ENCODE peak calls at places on chromosomes 12 and 14, in six cellular contexts. K is cardiac fibroblast, R is tibial artery, N is prostate gland, G is neural crest cell, A is upper lobe of right lung. J is an unnamed sample.

GRCh38 chr14:75441731-75442130 is 13.9 kb downstream of the JDP2 start:
- DNase-seq in K (no peak), R (no peak), N (no peak), G (no peak), A (no peak), J (no peak)

GRCh38 chr12:52203126-52203921 is 11.5 kb upstream of the KRT80 start:
- DNase-seq in K (peak), R (peak), N (peak), G (no peak), A (peak), J (peak)

GRCh38 chr12:1920971-1921370 is 2.5 kb upstream of the CACNA2D4 start:
- DNase-seq in K (no peak), R (peak), N (peak), G (no peak), A (peak), J (no peak)

GRCh38 chr14:82488473-82488872 is 954.8 kb upstream of the SEL1L start:
- DNase-seq in K (no peak), R (no peak), N (no peak), G (no peak), A (no peak), J (no peak)

GRCh38 chr12:104578453-104578852 is 121.7 kb downstream of the CHST11 start:
- DNase-seq in K (peak), R (no peak), N (no peak), G (no peak), A (no peak), J (no peak)

GRCh38 chr14:75069021-75069810 is at the start of gene ZC2HC1C:
- DNase-seq in K (peak), R (peak), N (peak), G (peak), A (peak), J (peak)

GRCh38 chr14:106390947-106391346 is 864.6 kb downstream of the TMEM121 start:
- DNase-seq in K (no peak), R (no peak), N (no peak), G (no peak), A (no peak), J (no peak)

GRCh38 chr14:56199095-56199975 is 81.1 kb downstream of the PELI2 start:
- DNase-seq in K (peak), R (no peak), N (no peak), G (no peak), A (no peak), J (no peak)

GRCh38 chr14:78081245-78081644 is 88.9 kb upstream of the NRXN3 start:
- DNase-seq in K (no peak), R (no peak), N (no peak), G (no peak), A (no peak), J (no peak)

GRCh38 chr12:104790296-104791125 is 167.6 kb downstream of the SLC41A2 start:
- DNase-seq in K (no peak), R (peak), N (no peak), G (peak), A (peak), J (no peak)

GRCh38 chr12:102347761-102348160 is 132.6 kb downstream of the IGF1 start:
- DNase-seq in K (no peak), R (no peak), N (no peak), G (no peak), A (no peak), J (no peak)

GRCh38 chr12:12172106-12172511 is 94.7 kb downstream of the LRP6 start:
- DNase-seq in K (peak), R (no peak), N (peak), G (no peak), A (no peak), J (no peak)

DNA sequence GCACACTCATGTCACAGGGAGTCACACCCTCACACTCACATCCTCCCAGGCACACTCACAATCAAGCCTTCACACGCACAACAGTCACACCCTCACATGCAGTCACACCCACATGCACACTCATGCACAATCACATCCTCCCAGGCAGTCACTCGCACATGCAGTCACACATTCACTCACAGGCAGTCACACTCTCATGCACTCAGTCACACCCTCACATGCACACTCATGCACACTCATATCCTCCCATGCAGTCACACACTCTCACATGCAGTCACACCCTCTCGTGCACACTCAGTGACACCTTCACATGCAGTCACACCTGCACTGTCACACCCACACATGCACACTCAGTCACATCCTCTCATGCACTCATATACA is 12.3 kb downstream of the TMEM179 start:
- DNase-seq in K (no peak), R (no peak), N (no peak), G (no peak), A (no peak), J (no peak)
- TF ChIP-seq CTCF in K (no peak), R (no peak), N (no peak), G (no peak), A (no peak), J (no peak)

GRCh38 chr12:83763425-83763824 is 1076.7 kb downstream of the TMTC2 start:
- DNase-seq in K (peak), R (no peak), N (no peak), G (no peak), A (no peak), J (no peak)
- TF ChIP-seq CTCF in K (no peak), R (no peak), N (no peak), G (no peak), A (no peak), J (no peak)

DNA sequence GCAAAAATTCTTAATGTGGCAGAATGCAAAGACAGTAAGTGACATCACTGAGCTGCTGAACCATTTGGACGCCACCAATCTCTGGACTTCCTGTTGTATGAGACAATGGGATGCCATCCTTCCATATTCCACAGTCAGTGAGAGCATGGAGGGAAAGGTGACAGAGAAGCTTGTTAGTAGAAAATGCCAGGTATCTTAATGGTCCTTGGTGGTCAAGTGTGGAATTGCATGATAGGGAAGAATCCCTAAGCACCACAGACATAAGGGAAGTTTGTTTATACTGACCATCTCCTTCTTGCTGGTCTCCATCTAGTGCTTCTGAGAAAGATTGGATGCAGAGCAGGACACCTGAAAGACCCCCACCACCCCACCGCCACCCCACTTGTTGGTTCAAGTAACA is 1410.0 kb upstream of the TMEM132C start:
- DNase-seq in K (no peak), R (no peak), N (no peak), G (no peak), A (no peak), J (no peak)
- TF ChIP-seq CTCF in K (no peak), R (no peak), N (no peak), G (peak), A (no peak), J (no peak)

GRCh38 chr14:37599527-37600368 is 4.3 kb downstream of the TTC6 start:
- DNase-seq in K (no peak), R (no peak), N (no peak), G (no peak), A (peak), J (no peak)
- TF ChIP-seq CTCF in K (no peak), R (no peak), N (no peak), G (no peak), A (no peak), J (no peak)

DNA sequence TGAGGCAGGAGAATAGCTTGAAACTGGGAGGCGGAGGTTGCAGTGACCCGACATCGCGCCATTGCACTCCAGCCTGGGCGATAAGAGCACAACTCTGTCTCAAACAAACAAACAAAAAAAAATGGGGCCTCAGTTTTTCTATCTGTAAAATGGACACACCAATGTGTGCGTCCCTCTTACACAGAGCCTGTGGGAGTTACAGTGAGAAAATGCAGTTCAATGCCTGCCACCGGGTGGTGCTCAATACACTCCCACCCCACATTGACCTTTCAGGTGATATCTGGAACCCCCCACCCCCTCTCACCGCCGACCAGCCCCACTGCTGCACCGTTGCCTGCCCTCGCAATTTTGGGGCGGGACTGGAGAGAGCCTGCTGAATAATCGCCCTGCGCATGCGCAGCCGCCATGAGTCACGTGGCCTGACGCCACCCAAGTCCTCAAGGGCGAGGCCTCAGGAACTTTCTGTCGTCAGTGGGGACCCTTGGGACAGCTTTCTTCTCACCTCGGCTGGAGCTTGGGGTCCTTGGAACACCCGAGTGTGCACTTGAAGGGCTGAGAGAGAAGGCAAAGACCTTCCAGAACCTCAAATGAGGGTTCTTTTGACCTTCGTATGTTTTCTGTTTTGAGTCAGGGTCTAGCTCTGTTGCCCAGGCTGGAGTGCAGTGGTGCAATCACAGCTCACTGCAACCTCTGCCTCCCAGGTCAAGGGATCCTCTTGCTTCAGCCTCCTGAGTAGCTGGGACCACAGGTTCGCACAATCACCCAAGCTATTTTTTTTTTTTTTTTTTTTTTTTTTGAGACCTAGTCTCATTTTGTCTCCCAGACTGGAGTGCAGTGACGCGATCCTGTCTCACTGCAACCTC is 14.6 kb upstream of the CABP1 start:
- DNase-seq in K (no peak), R (no peak), N (no peak), G (no peak), A (peak), J (no peak)
- TF ChIP-seq CTCF in K (no peak), R (no peak), N (no peak), G (peak), A (no peak), J (no peak)

DNA sequence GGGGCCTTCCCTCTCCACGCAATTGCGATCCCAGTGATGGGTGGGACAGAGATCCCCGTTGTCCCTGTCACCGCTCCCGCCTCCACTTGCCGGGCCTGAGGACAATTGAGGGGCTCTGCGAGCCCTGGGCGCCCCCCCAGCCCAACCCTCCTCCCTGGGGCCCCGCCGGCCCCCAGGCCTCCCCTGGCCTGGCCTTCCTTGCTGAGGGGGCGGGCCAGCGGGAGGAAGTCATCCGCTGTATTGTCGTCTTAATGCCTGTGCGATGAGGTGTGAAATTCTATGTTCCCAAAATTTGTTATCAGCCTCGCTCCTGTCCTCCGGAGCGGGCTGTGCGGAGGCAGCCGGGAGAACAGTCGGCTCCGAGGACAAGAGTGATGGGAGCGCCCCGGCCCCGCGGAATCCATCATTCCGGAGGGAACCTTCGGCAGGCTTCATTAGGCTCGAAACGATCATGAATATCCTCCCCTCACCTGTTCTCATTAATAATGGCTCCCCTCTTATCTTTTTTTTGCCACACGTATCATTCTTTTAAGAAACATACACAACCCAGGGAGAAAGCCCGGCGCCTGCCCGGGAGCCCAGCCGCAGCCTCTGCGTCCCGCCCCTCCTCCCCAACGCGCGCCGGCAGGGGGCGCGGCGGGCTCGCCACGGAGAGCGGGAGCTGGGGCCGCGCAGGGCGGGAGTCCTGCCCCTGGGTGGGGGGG is 17.3 kb upstream of the DLK1 start:
- DNase-seq in K (peak), R (no peak), N (no peak), G (peak), A (no peak), J (no peak)
- TF ChIP-seq CTCF in K (no peak), R (peak), N (peak), G (peak), A (peak), J (peak)

DNA sequence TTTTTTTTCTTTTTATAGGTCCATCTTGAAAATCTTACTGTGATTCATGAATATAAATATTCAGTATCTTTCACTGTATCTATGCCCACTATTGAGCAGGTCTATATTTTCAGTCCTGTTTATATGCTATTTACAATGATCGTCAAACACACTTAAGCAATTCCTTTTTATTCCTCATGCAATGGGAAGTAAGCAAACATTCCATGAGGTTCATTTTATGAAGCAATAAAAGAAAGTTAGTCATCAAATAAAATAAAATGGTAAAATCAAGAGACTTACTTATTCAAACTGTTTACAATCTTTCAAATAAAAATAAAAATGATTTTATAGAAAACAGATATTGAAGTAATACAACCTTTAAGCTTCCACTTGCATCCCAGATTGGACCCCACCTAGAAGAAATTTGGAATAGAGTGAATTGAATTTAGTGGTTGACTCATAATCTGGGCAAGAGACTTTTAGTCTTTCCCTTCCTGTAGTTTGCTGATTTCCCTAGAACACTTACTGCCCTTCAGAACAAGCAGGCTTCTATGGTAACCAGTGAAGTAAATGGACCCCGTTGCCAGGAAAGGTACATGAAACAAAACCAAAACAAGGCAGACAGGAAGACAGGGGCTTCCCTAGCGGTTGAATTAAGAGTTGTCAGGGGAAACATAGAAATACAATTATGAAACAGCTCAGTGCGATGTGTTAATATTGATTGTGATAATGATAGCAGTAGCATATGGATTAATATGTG is 241.0 kb upstream of the ATP2B1 start:
- DNase-seq in K (peak), R (no peak), N (peak), G (no peak), A (no peak), J (no peak)
- TF ChIP-seq CTCF in K (no peak), R (peak), N (no peak), G (peak), A (peak), J (no peak)

GRCh38 chr12:107749094-107749493 is 11.8 kb downstream of the PRDM4 start:
- DNase-seq in K (no peak), R (no peak), N (no peak), G (no peak), A (no peak), J (no peak)
- TF ChIP-seq CTCF in K (no peak), R (no peak), N (no peak), G (no peak), A (no peak), J (no peak)

GRCh38 chr14:99430491-99430890 is 50.2 kb downstream of the SETD3 start:
- DNase-seq in K (peak), R (no peak), N (no peak), G (no peak), A (no peak), J (no peak)
- TF ChIP-seq CTCF in K (peak), R (no peak), N (no peak), G (peak), A (peak), J (peak)

DNA sequence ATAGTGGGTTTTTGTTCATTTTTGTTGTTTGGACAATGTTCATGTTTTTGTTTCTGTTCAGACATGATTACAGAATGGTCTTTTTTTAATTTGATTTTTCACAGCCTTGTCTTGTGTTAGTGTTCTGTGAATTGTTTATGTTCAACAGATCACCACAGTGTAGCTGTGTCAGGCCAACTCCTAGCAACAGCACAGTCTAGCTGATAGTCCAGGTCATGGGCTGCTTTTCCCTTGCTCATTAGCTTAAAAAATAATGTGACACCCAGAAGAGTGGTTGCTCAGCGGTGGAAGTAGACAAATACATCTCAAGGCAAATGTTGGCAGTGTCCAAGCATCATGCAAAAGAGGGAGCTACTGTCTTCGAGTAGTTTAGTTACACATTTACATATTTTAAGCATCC is 22.4 kb downstream of the WBP11 start:
- DNase-seq in K (no peak), R (no peak), N (no peak), G (no peak), A (no peak), J (no peak)
- TF ChIP-seq CTCF in K (no peak), R (no peak), N (no peak), G (no peak), A (no peak), J (no peak)

J was measured in thoracic aorta.